ENCODE peak calls at places on chromosomes 7 and 10, in seven cellular contexts. One of them, this sample, is unnamed.

GRCh38 chr10:7260412-7260900 is 150.4 kb downstream of the SFMBT2 start:
- DNase-seq in KBM-7: peak
- DNase-seq in H54: peak
- DNase-seq in psoas muscle: peak
- DNase-seq in AG10803: peak
- DNase-seq in GM23248: peak
- DNase-seq in AG20443: peak
- DNase-seq in this sample: no peak

GRCh38 chr7:16563281-16564022 is 36.8 kb downstream of the LRRC72 start:
- DNase-seq in H54: no peak
- DNase-seq in psoas muscle: no peak
- DNase-seq in AG20443: no peak
- DNase-seq in AG10803: no peak
- DNase-seq in KBM-7: no peak
- DNase-seq in GM23248: no peak
- DNase-seq in this sample: no peak

GRCh38 chr10:105075031-105075430 is 433.9 kb downstream of the SORCS3 start:
- DNase-seq in KBM-7: no peak
- DNase-seq in AG20443: no peak
- DNase-seq in AG10803: no peak
- DNase-seq in GM23248: no peak
- DNase-seq in H54: no peak
- DNase-seq in psoas muscle: no peak
- DNase-seq in this sample: no peak

GRCh38 chr10:11331706-11332105 is 279.7 kb downstream of the USP6NL start:
- DNase-seq in GM23248: no peak
- DNase-seq in psoas muscle: no peak
- DNase-seq in AG10803: no peak
- DNase-seq in H54: no peak
- DNase-seq in KBM-7: no peak
- DNase-seq in AG20443: no peak
- DNase-seq in this sample: no peak

GRCh38 chr10:101237908-101238731 is 8.9 kb upstream of the LBX1 start:
- DNase-seq in H54: no peak
- DNase-seq in psoas muscle: no peak
- DNase-seq in GM23248: no peak
- DNase-seq in AG20443: no peak
- DNase-seq in KBM-7: no peak
- DNase-seq in AG10803: no peak
- DNase-seq in this sample: no peak

GRCh38 chr10:17146888-17147287 is 17.3 kb upstream of the CUBN start:
- DNase-seq in AG10803: no peak
- DNase-seq in psoas muscle: no peak
- DNase-seq in H54: no peak
- DNase-seq in KBM-7: no peak
- DNase-seq in GM23248: no peak
- DNase-seq in AG20443: no peak
- DNase-seq in this sample: no peak

GRCh38 chr7:107078517-107078966 is 34.0 kb downstream of the PRKAR2B start:
- DNase-seq in KBM-7: no peak
- DNase-seq in AG10803: peak
- DNase-seq in psoas muscle: no peak
- DNase-seq in AG20443: no peak
- DNase-seq in H54: no peak
- DNase-seq in GM23248: peak
- DNase-seq in this sample: no peak

GRCh38 chr7:92421676-92422435 is 25.4 kb upstream of the GATAD1 start:
- DNase-seq in GM23248: no peak
- DNase-seq in KBM-7: peak
- DNase-seq in H54: no peak
- DNase-seq in psoas muscle: no peak
- DNase-seq in AG20443: no peak
- DNase-seq in AG10803: no peak
- DNase-seq in this sample: no peak

GRCh38 chr10:24418532-24418931 is 209.6 kb downstream of the KIAA1217 start:
- DNase-seq in psoas muscle: no peak
- DNase-seq in KBM-7: peak
- DNase-seq in GM23248: peak
- DNase-seq in H54: no peak
- DNase-seq in AG20443: no peak
- DNase-seq in AG10803: no peak
- DNase-seq in this sample: no peak

GRCh38 chr10:78664929-78665525 is 403.7 kb upstream of the ZMIZ1 start:
- DNase-seq in psoas muscle: no peak
- DNase-seq in AG20443: no peak
- DNase-seq in GM23248: peak
- DNase-seq in KBM-7: peak
- DNase-seq in AG10803: peak
- DNase-seq in H54: no peak
- DNase-seq in this sample: no peak

GRCh38 chr7:88310950-88311674 is 4.4 kb upstream of the STEAP4 start:
- DNase-seq in psoas muscle: no peak
- DNase-seq in GM23248: no peak
- DNase-seq in KBM-7: no peak
- DNase-seq in AG10803: no peak
- DNase-seq in H54: no peak
- DNase-seq in AG20443: no peak
- DNase-seq in this sample: no peak

GRCh38 chr10:88896336-88897018 is 16.4 kb downstream of the STAMBPL1 start:
- DNase-seq in AG10803: peak
- DNase-seq in H54: no peak
- DNase-seq in GM23248: no peak
- DNase-seq in AG20443: peak
- DNase-seq in psoas muscle: no peak
- DNase-seq in KBM-7: no peak
- DNase-seq in this sample: no peak

GRCh38 chr10:130425881-130426435 is 289.8 kb downstream of the GLRX3 start:
- DNase-seq in AG10803: no peak
- DNase-seq in H54: no peak
- DNase-seq in GM23248: no peak
- DNase-seq in AG20443: peak
- DNase-seq in KBM-7: no peak
- DNase-seq in psoas muscle: no peak
- DNase-seq in this sample: no peak

This sample was measured in T-helper 1 cell.